ENCODE peak calls at places on chromosomes 13 and 19, in six cellular contexts. Q, K, Z, B, V and D are unnamed samples.

GRCh38 chr19:19115954-19116353 is 22.3 kb downstream of the TMEM161A start:
- DNase-seq in Z (peak; percentile 81), V (no peak), B (no peak), Q (no peak), K (peak; percentile 41), D (peak; percentile 15)

GRCh38 chr13:65535360-65535759 is 1694.8 kb downstream of the PCDH9 start:
- DNase-seq in K (no peak), B (no peak), Q (no peak), Z (no peak), V (no peak), D (no peak)

GRCh38 chr19:2357279-2358206 is 2.5 kb upstream of the TMPRSS9 start:
- DNase-seq in Z (no peak), B (no peak), Q (no peak), V (no peak), K (no peak), D (no peak)

GRCh38 chr19:6248341-6248740 is 31.4 kb downstream of the MLLT1 start:
- DNase-seq in B (no peak), Z (no peak), Q (no peak), K (no peak), V (no peak), D (no peak)

GRCh38 chr19:40433391-40434216 is 7.8 kb upstream of the SERTAD1 start:
- DNase-seq in Q (peak; percentile 60), V (peak; percentile 48), K (peak; percentile 95), B (peak; percentile 18), Z (peak; percentile 85), D (peak; percentile 28)

GRCh38 chr13:95267662-95268369 is 33.4 kb downstream of the ABCC4 start:
- DNase-seq in Z (no peak), V (peak; percentile 19), Q (no peak), K (peak; percentile 79), B (no peak), D (no peak)

GRCh38 chr19:48896191-48896720 is 2.3 kb downstream of the TULP2 start:
- DNase-seq in V (no peak), Z (peak; percentile 94), B (no peak), K (peak; percentile 84), Q (no peak), D (no peak)

GRCh38 chr13:98958443-98958794 is 19.4 kb downstream of the DOCK9 start:
- DNase-seq in Z (no peak), B (no peak), K (no peak), Q (no peak), V (no peak), D (no peak)

GRCh38 chr13:41652735-41653361 is 195.5 kb downstream of the RGCC start:
- DNase-seq in Z (no peak), B (no peak), K (peak; percentile 72), Q (no peak), V (peak; percentile 5), D (peak; percentile 17)

GRCh38 chr13:82717249-82717648 is 1165.0 kb downstream of the SLITRK1 start:
- DNase-seq in Z (no peak), Q (no peak), K (peak; percentile 41), V (no peak), B (no peak), D (no peak)

GRCh38 chr13:109331898-109332297 is 454.5 kb downstream of the IRS2 start:
- DNase-seq in Z (no peak), Q (no peak), K (no peak), V (peak; percentile 97), B (no peak), D (no peak)

GRCh38 chr19:49609499-49610092 is 18.6 kb downstream of the PRR12 start:
- DNase-seq in K (no peak), Z (no peak), B (no peak), Q (no peak), V (no peak), D (no peak)

GRCh38 chr19:43552616-43553015 is 19.6 kb downstream of the ZNF575 start:
- DNase-seq in B (no peak), V (no peak), Z (no peak), Q (no peak), K (no peak), D (no peak)

GRCh38 chr19:19464339-19465098 is 50.8 kb downstream of the TSSK6 start:
- DNase-seq in Z (no peak), B (no peak), V (no peak), Q (no peak), K (peak; percentile 36), D (no peak)

GRCh38 chr13:30819136-30819875 is 84.0 kb downstream of the ALOX5AP start:
- DNase-seq in Q (no peak), B (no peak), Z (no peak), V (no peak), K (no peak), D (no peak)

GRCh38 chr13:73754727-73755292 is 379.4 kb downstream of the KLF12 start:
- DNase-seq in B (no peak), V (peak; percentile 86), Z (no peak), K (peak; percentile 64), Q (no peak), D (no peak)

GRCh38 chr13:19052180-19052579 is 129.4 kb downstream of the TUBA3C start:
- DNase-seq in V (no peak), B (no peak), K (no peak), Z (no peak), Q (no peak), D (no peak)

GRCh38 chr13:28474491-28475134 is 20.3 kb downstream of the FLT1 start:
- DNase-seq in B (no peak), K (no peak), Z (no peak), V (no peak), Q (no peak), D (no peak)

GRCh38 chr19:38977445-38978314 is 2.1 kb upstream of the FBXO17 start:
- DNase-seq in Q (peak; percentile 26), B (no peak), V (no peak), K (no peak), Z (no peak), D (no peak)

GRCh38 chr19:55492362-55492944 is 4.2 kb downstream of the SSC5D start:
- DNase-seq in K (no peak), Z (no peak), B (no peak), Q (no peak), V (no peak), D (no peak)

GRCh38 chr19:5857203-5858081 is 6.2 kb upstream of the FUT3 start:
- DNase-seq in K (no peak), Z (no peak), Q (no peak), B (no peak), V (no peak), D (no peak)

GRCh38 chr19:42528354-42529247 is at the start of gene CEACAM1:
- DNase-seq in V (no peak), B (no peak), Z (no peak), Q (peak; percentile 59), K (peak; percentile 30), D (peak; percentile 31)

GRCh38 chr19:33302974-33303790 is 848 bp upstream of the CEBPA start:
- DNase-seq in K (peak; percentile 84), Q (no peak), Z (peak; percentile 66), V (no peak), B (no peak), D (no peak)

GRCh38 chr13:26941345-26942174 is 181.0 kb upstream of the GPR12 start:
- DNase-seq in B (no peak), Q (no peak), K (peak; percentile 60), V (no peak), Z (no peak), D (no peak)

GRCh38 chr19:48565090-48565489 is 13.1 kb downstream of the SULT2B1 start:
- DNase-seq in B (no peak), V (no peak), Z (no peak), Q (no peak), K (no peak), D (no peak)

GRCh38 chr19:38250821-38251563 is 5.2 kb downstream of the PPP1R14A start:
- DNase-seq in B (no peak), Z (peak; percentile 55), Q (no peak), K (no peak), V (no peak), D (no peak)

GRCh38 chr13:27970382-27971235 is 1.5 kb upstream of the CDX2 start:
- DNase-seq in Z (no peak), B (no peak), Q (no peak), V (no peak), K (no peak), D (no peak)

GRCh38 chr19:41376241-41376997 is at the start of gene TMEM91:
- DNase-seq in K (peak; percentile 65), B (no peak), Q (no peak), Z (peak; percentile 69), V (no peak), D (no peak)

GRCh38 chr13:38395505-38395803 is 45.8 kb downstream of the UFM1 start:
- DNase-seq in Z (no peak), Q (no peak), B (no peak), K (no peak), V (no peak), D (no peak)